ENCODE peak calls at places on chromosomes 13 and 19, in four cellular contexts. O is NCI-H1417; Z is stimulated activated CD4-positive, alpha-beta T cell treated with anti-CD3 and anti-CD28 coated beads, Interleukin-1b, Interleukin-23, amount 100 ng/mL, for 1 hour; Q is Right ventricle myocardium superior. X is an unnamed sample.

GRCh38 chr19:13363235-13363634 is 143.0 kb downstream of the CACNA1A start:
- DNase-seq in Z (no peak), O (no peak), Q (no peak), X (no peak)

GRCh38 chr19:50912727-50913716 is 1.8 kb upstream of the KLK4 start:
- DNase-seq in Z (no peak), O (no peak), Q (no peak), X (no peak)

GRCh38 chr13:107202371-107203023 is 634.6 kb upstream of the ARGLU1 start:
- DNase-seq in Z (no peak), Q (no peak), O (no peak), X (no peak)

GRCh38 chr19:17089238-17089637 is 13.7 kb downstream of the MYO9B start:
- DNase-seq in Z (no peak), Q (no peak), O (no peak), X (no peak)

GRCh38 chr19:46197314-46198070 is 32.0 kb upstream of the IGFL1 start:
- DNase-seq in O (no peak), Z (no peak), Q (no peak), X (no peak)

GRCh38 chr13:82803341-82803740 is 1078.9 kb downstream of the SLITRK1 start:
- DNase-seq in Z (no peak), O (no peak), Q (no peak), X (no peak)

GRCh38 chr19:19113040-19113541 is 25.2 kb downstream of the TMEM161A start:
- DNase-seq in Q (no peak), O (no peak), Z (no peak), X (no peak)

GRCh38 chr19:52307275-52307674 is 10.3 kb downstream of the ZNF480 start:
- DNase-seq in Q (no peak), O (peak), Z (no peak), X (no peak)

GRCh38 chr13:80100636-80101035 is 240.3 kb downstream of the SPRY2 start:
- DNase-seq in Q (no peak), Z (no peak), O (no peak), X (no peak)

X was measured in Panc1.